ENCODE peak calls at places on chromosomes 7 and 10, in ten cellular contexts. Y, O, X, K, J, P, W, N, A and C are unnamed samples.

GRCh38 chr10:97138777-97139317 is 46.9 kb downstream of the SLIT1 start:
- DNase-seq in N (no peak), J (no peak), P (no peak), K (no peak), X (no peak), O (no peak), W (no peak), A (no peak), Y (peak), C (no peak)

GRCh38 chr10:30374353-30374752 is 25.3 kb upstream of the MTPAP start:
- DNase-seq in Y (peak), A (peak), W (no peak), K (no peak), J (no peak), O (no peak), N (no peak), P (no peak), X (no peak), C (no peak)

GRCh38 chr10:6213257-6213905 is 10.6 kb downstream of the PFKFB3 start:
- DNase-seq in W (no peak), A (no peak), O (no peak), X (no peak), P (no peak), K (no peak), J (no peak), N (no peak), Y (no peak), C (no peak)

GRCh38 chr10:131685576-131685975 is 215.2 kb upstream of the PPP2R2D start:
- DNase-seq in O (no peak), Y (no peak), X (no peak), K (no peak), A (no peak), P (peak), N (peak), W (no peak), J (no peak), C (no peak)

GRCh38 chr7:98551541-98552273 is 65.4 kb upstream of the NPTX2 start:
- DNase-seq in X (no peak), P (no peak), N (peak), O (no peak), K (no peak), Y (no peak), J (no peak), A (no peak), W (no peak), C (no peak)

GRCh38 chr7:20172736-20173334 is 44.3 kb downstream of the MACC1 start:
- DNase-seq in A (no peak), J (no peak), Y (peak), K (peak), P (peak), O (peak), N (peak), W (no peak), X (peak), C (peak)

GRCh38 chr10:33643042-33643441 is 308.6 kb upstream of the NRP1 start:
- DNase-seq in N (no peak), Y (no peak), J (no peak), P (no peak), O (peak), A (no peak), K (peak), X (no peak), W (no peak), C (peak)

GRCh38 chr7:42876182-42877068 is 35.4 kb downstream of the C7orf25 start:
- DNase-seq in Y (peak), P (no peak), W (no peak), J (peak), X (no peak), N (peak), A (peak), K (peak), O (peak), C (peak)

GRCh38 chr10:100823194-100823593 is 77.8 kb downstream of the PAX2 start:
- DNase-seq in W (no peak), P (no peak), O (no peak), J (no peak), X (no peak), Y (peak), A (no peak), K (no peak), N (no peak), C (no peak)

GRCh38 chr7:116330961-116331360 is 120.6 kb downstream of the TES start:
- DNase-seq in J (no peak), W (no peak), A (no peak), K (no peak), P (no peak), N (no peak), Y (no peak), X (no peak), O (peak), C (no peak)

GRCh38 chr7:72577107-72577506 is 165.0 kb upstream of the CALN1 start:
- DNase-seq in X (no peak), P (no peak), K (no peak), Y (no peak), N (no peak), O (no peak), W (no peak), A (no peak), J (no peak), C (no peak)

GRCh38 chr10:29689001-29689400 is 54.2 kb upstream of the SVIL start:
- DNase-seq in O (peak), W (no peak), X (no peak), J (no peak), P (no peak), K (peak), Y (no peak), N (peak), A (peak), C (peak)

GRCh38 chr7:84647797-84648762 is 453.5 kb upstream of the SEMA3A start:
- DNase-seq in K (peak), W (no peak), O (peak), J (no peak), P (no peak), A (no peak), Y (peak), N (no peak), X (no peak), C (peak)